ENCODE peak calls at places on chromosome 4, in eight cellular contexts. F, P, T, I, X, G, K and M are unnamed samples.
A peak's percentile ranks its signal among the peaks of the same experiment; 100 is the strongest.

GRCh38 chr4:4640692-4641091 is 98.8 kb upstream of the STX18 start:
- DNase-seq in F (no peak), P (no peak), T (no peak), I (peak; percentile 50), X (no peak), G (no peak), K (no peak), M (no peak)

GRCh38 chr4:3404546-3404945 is 37.2 kb upstream of the HGFAC start:
- DNase-seq in F (no peak), P (no peak), T (no peak), I (no peak), X (no peak), G (no peak), K (no peak), M (no peak)

GRCh38 chr4:15779336-15779735 is 1.2 kb downstream of the CD38 start:
- DNase-seq in F (no peak), P (no peak), T (peak; percentile 71), I (peak; percentile 32), X (no peak), G (peak; percentile 81), K (peak; percentile 78), M (no peak)

GRCh38 chr4:110188113-110188512 is 10.3 kb downstream of the ELOVL6 start:
- DNase-seq in F (no peak), P (no peak), T (no peak), I (no peak), X (no peak), G (no peak), K (no peak), M (no peak)

GRCh38 chr4:83852085-83852451 is 316.2 kb downstream of the GPAT3 start:
- DNase-seq in F (peak; percentile 41), P (no peak), T (peak; percentile 88), I (no peak), X (no peak), G (peak; percentile 28), K (no peak), M (no peak)

GRCh38 chr4:37799941-37800554 is 26.4 kb upstream of the PGM2 start:
- DNase-seq in F (no peak), P (no peak), T (no peak), I (no peak), X (no peak), G (no peak), K (peak; percentile 7), M (no peak)

GRCh38 chr4:38173935-38174334 is 213.7 kb downstream of the PTTG2 start:
- DNase-seq in F (no peak), P (no peak), T (peak; percentile 92), I (no peak), X (no peak), G (no peak), K (no peak), M (no peak)

GRCh38 chr4:183504930-183505555 is at the start of gene ING2:
- DNase-seq in F (peak; percentile 21), P (no peak), T (peak; percentile 50), I (no peak), X (no peak), G (peak; percentile 85), K (no peak), M (no peak)

GRCh38 chr4:53498712-53499111 is 92.6 kb downstream of the LNX1 start:
- DNase-seq in F (no peak), P (no peak), T (no peak), I (no peak), X (no peak), G (no peak), K (no peak), M (no peak)

GRCh38 chr4:53500552-53500951 is 90.7 kb downstream of the LNX1 start:
- DNase-seq in F (no peak), P (no peak), T (no peak), I (no peak), X (no peak), G (no peak), K (no peak), M (no peak)

GRCh38 chr4:53494851-53495250 is 96.4 kb downstream of the LNX1 start:
- DNase-seq in F (no peak), P (no peak), T (no peak), I (no peak), X (no peak), G (peak; percentile 23), K (no peak), M (no peak)

GRCh38 chr4:53499791-53500190 is 91.5 kb downstream of the LNX1 start:
- DNase-seq in F (no peak), P (no peak), T (no peak), I (no peak), X (no peak), G (no peak), K (no peak), M (no peak)

GRCh38 chr4:53497446-53498069 is 93.7 kb downstream of the LNX1 start:
- DNase-seq in F (no peak), P (no peak), T (no peak), I (no peak), X (no peak), G (no peak), K (peak; percentile 88), M (no peak)
- TF ChIP-seq CTCF in F (no peak), P (no peak), T (no peak), I (no peak), X (no peak), G (no peak), K (no peak), M (no peak)

DNA sequence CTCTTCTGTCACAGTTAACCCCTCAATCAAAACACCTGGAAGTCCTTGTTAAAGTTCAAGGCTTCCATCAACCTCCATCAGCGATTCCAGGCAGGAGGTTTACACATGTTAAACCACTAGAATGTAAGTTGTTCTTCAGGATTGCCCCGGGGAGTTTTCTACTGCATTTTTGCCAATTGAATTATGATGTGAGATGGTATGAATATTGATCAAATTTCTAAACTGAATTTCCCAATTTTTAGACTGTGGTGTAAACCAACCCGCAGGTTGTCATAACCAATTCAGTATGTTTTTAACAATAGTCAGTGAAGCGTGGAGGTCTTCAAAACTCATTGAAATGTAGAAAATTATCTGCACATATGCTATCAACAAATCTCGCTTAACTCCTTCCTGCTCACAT is 21.2 kb upstream of the TENM3 start:
- DNase-seq in F (no peak), P (no peak), T (no peak), I (no peak), X (no peak), G (no peak), K (no peak), M (no peak)
- TF ChIP-seq CTCF in F (no peak), P (no peak), T (no peak), I (no peak), X (no peak), G (no peak), K (no peak), M (no peak)

DNA sequence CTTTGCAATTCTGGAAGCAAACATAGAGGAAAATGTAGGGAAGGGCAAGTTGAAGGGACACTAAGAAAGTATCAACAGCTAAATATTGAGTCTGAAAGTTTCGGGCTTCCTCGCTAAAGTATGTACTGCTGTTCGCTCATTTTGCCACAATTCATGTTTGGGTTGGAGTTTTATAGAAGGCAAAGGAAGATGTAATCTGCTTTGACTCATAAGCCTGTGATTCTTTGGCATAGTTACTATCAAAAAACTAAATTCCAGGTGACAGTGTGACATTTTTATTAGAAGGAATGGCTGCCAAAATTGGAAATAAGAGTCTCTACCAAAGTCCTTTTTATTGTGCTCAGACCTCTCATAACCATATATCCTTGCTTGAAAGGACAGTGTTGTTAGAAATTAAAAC is 336.7 kb upstream of the ADGRL3 start:
- DNase-seq in F (no peak), P (no peak), T (no peak), I (no peak), X (no peak), G (no peak), K (no peak), M (no peak)
- TF ChIP-seq CTCF in F (no peak), P (no peak), T (no peak), I (no peak), X (no peak), G (no peak), K (no peak), M (no peak)

GRCh38 chr4:47032405-47033106 is 1.2 kb downstream of the GABRB1 start:
- DNase-seq in F (no peak), P (no peak), T (peak; percentile 23), I (peak; percentile 85), X (peak; percentile 22), G (peak; percentile 25), K (peak; percentile 51), M (peak; percentile 31)
- TF ChIP-seq CTCF in F (no peak), P (no peak), T (peak; percentile 75), I (peak; percentile 90), X (no peak), G (peak; percentile 34), K (peak; percentile 80), M (peak; percentile 56)

GRCh38 chr4:142516686-142517145 is 329.4 kb downstream of the INPP4B start:
- DNase-seq in F (no peak), P (no peak), T (peak; percentile 68), I (no peak), X (no peak), G (no peak), K (peak; percentile 46), M (no peak)

GRCh38 chr4:142523111-142523510 is 323.0 kb downstream of the INPP4B start:
- DNase-seq in F (no peak), P (no peak), T (peak; percentile 96), I (no peak), X (no peak), G (no peak), K (no peak), M (no peak)

GRCh38 chr4:142519342-142519741 is 326.8 kb downstream of the INPP4B start:
- DNase-seq in F (no peak), P (no peak), T (no peak), I (no peak), X (no peak), G (no peak), K (no peak), M (no peak)
- TF ChIP-seq CTCF in F (no peak), P (no peak), T (no peak), I (no peak), X (no peak), G (no peak), K (no peak), M (no peak)